ENCODE peak calls at places on chromosome 20, in ten cellular contexts. Q is NB4, H is psoas muscle, Y is astrocyte, D is IMR-90, R is thyroid gland, M is GM23338, N is prostate gland, S is astrocyte of the spinal cord, T is H7. C is an unnamed sample.

GRCh38 chr20:64244281-64244805 is 11.2 kb upstream of the PCMTD2 start:
- DNase-seq in Q (no peak), H (no peak), Y (no peak), D (no peak), R (no peak), M (no peak), N (no peak), S (no peak), T (no peak), C (peak; percentile 25)

GRCh38 chr20:50110141-50111047 is 2.6 kb downstream of the UBE2V1 start:
- DNase-seq in Q (peak; percentile 78), H (no peak), Y (peak; percentile 74), D (no peak), R (peak; percentile 33), M (no peak), N (no peak), S (peak; percentile 51), T (no peak), C (no peak)

GRCh38 chr20:48682529-48683385 is 145.0 kb downstream of the PREX1 start:
- DNase-seq in Q (no peak), H (peak; percentile 82), Y (peak; percentile 90), D (peak; percentile 92), R (peak; percentile 99), M (peak; percentile 79), N (peak; percentile 80), S (peak; percentile 94), T (peak; percentile 85), C (peak; percentile 82)

GRCh38 chr20:47677314-47678129 is 107.8 kb downstream of the SULF2 start:
- DNase-seq in Q (peak; percentile 65), H (no peak), Y (peak; percentile 16), D (peak; percentile 16), R (peak; percentile 64), M (peak; percentile 86), N (peak; percentile 46), S (no peak), T (peak; percentile 94), C (peak; percentile 95)

GRCh38 chr20:45944151-45944964 is 9.9 kb downstream of the PCIF1 start:
- DNase-seq in Q (peak; percentile 83), H (no peak), Y (peak; percentile 67), D (no peak), R (no peak), M (no peak), N (no peak), S (peak; percentile 38), T (no peak), C (no peak)

GRCh38 chr20:63828124-63828523 is 2.9 kb downstream of the ZBTB46 start:
- DNase-seq in Q (no peak), H (no peak), Y (no peak), D (no peak), R (no peak), M (no peak), N (no peak), S (no peak), T (no peak), C (no peak)

GRCh38 chr20:23084845-23085355 is 1.2 kb downstream of the CD93 start:
- DNase-seq in Q (no peak), H (no peak), Y (no peak), D (no peak), R (no peak), M (no peak), N (no peak), S (no peak), T (no peak), C (no peak)

GRCh38 chr20:18672826-18673225 is 85.0 kb downstream of the DTD1 start:
- DNase-seq in Q (no peak), H (no peak), Y (no peak), D (no peak), R (no peak), M (no peak), N (no peak), S (no peak), T (no peak), C (no peak)

GRCh38 chr20:14189794-14190402 is 147.5 kb downstream of the FLRT3 start:
- DNase-seq in Q (peak; percentile 37), H (no peak), Y (peak; percentile 17), D (peak; percentile 62), R (no peak), M (peak; percentile 22), N (peak; percentile 29), S (peak; percentile 54), T (no peak), C (no peak)

GRCh38 chr20:39067526-39068216 is 105.5 kb downstream of the DHX35 start:
- DNase-seq in Q (no peak), H (no peak), Y (peak; percentile 10), D (peak; percentile 64), R (no peak), M (no peak), N (no peak), S (peak; percentile 10), T (no peak), C (no peak)

GRCh38 chr20:57579898-57580447 is 19.1 kb downstream of the PCK1 start:
- DNase-seq in Q (no peak), H (no peak), Y (peak; percentile 16), D (no peak), R (no peak), M (no peak), N (no peak), S (no peak), T (no peak), C (no peak)

GRCh38 chr20:33408313-33408712 is 7.0 kb upstream of the CDK5RAP1 start:
- DNase-seq in Q (no peak), H (no peak), Y (no peak), D (no peak), R (no peak), M (no peak), N (no peak), S (no peak), T (peak; percentile 25), C (no peak)

GRCh38 chr20:19973920-19974620 is 43.1 kb upstream of the NAA20 start:
- DNase-seq in Q (peak; percentile 92), H (peak; percentile 86), Y (peak; percentile 74), D (peak; percentile 81), R (peak; percentile 74), M (no peak), N (peak; percentile 63), S (peak; percentile 83), T (no peak), C (no peak)

GRCh38 chr20:64068381-64069208 is 5.6 kb downstream of the TCEA2 start:
- DNase-seq in Q (peak; percentile 35), H (no peak), Y (no peak), D (no peak), R (no peak), M (no peak), N (no peak), S (no peak), T (no peak), C (no peak)

GRCh38 chr20:45818239-45818638 is 5.8 kb downstream of the UBE2C start:
- DNase-seq in Q (no peak), H (no peak), Y (no peak), D (no peak), R (no peak), M (no peak), N (no peak), S (no peak), T (no peak), C (no peak)

GRCh38 chr20:12318043-12318442 is 400.4 kb downstream of the BTBD3 start:
- DNase-seq in Q (no peak), H (no peak), Y (no peak), D (no peak), R (no peak), M (peak; percentile 2), N (no peak), S (no peak), T (no peak), C (no peak)
- H3K4me3 ChIP-seq in Q (no peak overlapping the region), H (no peak overlapping the region), Y (no peak overlapping the region), D (no peak overlapping the region), R (no peak overlapping the region), M (no peak overlapping the region), N (no peak overlapping the region), S (no peak overlapping the region), T (no peak overlapping the region), C (peak overlapping the region; percentile 33)

DNA sequence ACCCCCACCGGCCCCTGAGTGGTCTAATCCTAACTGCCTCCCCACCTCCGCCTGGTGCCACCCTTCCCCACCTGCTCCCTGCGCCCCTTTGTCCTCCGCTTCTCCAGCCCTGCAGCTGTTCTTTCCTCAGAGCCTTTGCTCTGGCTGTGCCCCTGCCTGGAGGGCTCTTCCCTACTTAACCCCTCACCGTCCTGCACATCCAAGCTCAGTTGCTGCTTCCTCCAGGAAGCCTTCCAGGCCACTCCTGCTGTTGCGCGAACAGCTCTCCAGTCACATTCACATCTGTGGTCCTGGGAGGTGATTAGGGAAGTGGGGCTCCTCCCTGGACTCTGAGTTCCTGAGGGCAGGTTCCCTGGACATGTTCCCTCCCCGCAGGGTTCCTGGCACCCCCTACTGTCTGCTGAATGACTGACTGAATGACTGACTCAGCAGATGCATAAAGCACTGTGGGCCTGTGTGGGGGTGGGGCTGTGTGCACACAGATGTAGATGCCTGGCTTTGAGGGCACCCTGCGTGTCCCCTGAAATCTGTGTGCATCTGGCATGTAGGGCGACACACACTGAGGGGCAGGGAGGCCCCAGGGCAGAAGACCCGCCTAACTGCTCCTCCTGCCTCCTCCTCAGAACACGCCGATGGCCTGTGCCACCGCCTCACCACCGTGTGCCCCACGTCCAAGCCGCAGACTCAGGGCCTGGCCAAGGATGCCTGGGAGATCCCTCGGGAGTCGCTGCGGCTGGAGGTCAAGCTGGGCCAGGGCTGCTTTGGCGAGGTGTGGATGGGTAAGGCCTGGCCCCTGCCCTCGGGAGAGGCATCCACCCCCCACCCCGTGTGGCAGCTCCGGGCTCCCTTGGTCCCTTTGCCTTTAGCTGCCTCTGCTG is 51.4 kb downstream of the SRC start:
- DNase-seq in Q (peak; percentile 60), H (no peak), Y (no peak), D (no peak), R (no peak), M (peak; percentile 52), N (no peak), S (peak; percentile 16), T (peak; percentile 79), C (no peak)
- H3K4me3 ChIP-seq in Q (no peak overlapping the region), H (no peak overlapping the region), Y (no peak overlapping the region), D (no peak overlapping the region), R (no peak overlapping the region), M (peak overlapping the region; percentile 33), N (no peak overlapping the region), S (no peak overlapping the region), T (no peak overlapping the region), C (no peak overlapping the region)

GRCh38 chr20:60209048-60209447 is 250.8 kb downstream of the CDH26 start:
- DNase-seq in Q (no peak), H (no peak), Y (no peak), D (no peak), R (no peak), M (no peak), N (no peak), S (no peak), T (no peak), C (no peak)
- H3K4me3 ChIP-seq in Q (no peak overlapping the region), H (no peak overlapping the region), Y (no peak overlapping the region), D (no peak overlapping the region), R (no peak overlapping the region), M (no peak overlapping the region), N (no peak overlapping the region), S (no peak overlapping the region), T (no peak overlapping the region), C (no peak overlapping the region)

DNA sequence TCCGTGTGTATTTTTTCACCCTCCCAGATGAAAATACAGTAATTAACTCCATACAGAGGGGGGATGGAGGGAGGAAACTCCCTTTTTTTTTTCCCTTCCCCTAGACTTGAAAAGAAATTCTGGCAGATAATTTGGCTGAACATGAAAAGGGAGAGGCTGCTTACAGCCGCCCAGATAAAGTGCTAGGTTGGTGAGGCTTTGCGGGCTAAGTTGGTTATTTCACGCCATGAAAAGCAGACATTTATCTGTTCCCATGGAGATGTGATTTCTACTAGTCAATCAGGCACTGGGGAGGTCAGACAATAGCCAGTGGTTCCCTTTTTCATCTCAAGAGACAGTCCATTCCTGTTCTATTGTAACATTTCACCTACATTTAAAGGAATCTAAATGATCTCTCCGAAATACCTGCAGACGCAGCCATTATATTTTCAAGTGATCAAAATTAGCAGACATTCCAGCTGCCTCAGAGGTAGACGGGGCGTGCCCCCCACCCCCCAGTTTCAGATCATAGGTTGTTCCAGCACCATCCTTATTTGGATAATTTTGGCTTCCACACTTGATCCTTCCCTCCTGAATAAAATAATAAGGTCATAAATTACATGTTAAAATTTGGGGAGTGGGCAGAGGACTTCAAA is 143.9 kb upstream of the ZNF217 start:
- DNase-seq in Q (peak; percentile 71), H (no peak), Y (peak; percentile 36), D (no peak), R (no peak), M (peak; percentile 22), N (no peak), S (no peak), T (no peak), C (no peak)
- H3K4me3 ChIP-seq in Q (peak overlapping the region; percentile 42), H (no peak overlapping the region), Y (no peak overlapping the region), D (no peak overlapping the region), R (no peak overlapping the region), M (peak overlapping the region; percentile 19), N (no peak overlapping the region), S (no peak overlapping the region), T (no peak overlapping the region), C (no peak overlapping the region)

C was measured in endodermal cell.